ENCODE peak calls at places on chromosomes 12 and 14, in ten cellular contexts. S is esophagus squamous epithelium, J is esophagus muscularis mucosa, H is GM23248, G is A549, P is ovary, Y is gastrocnemius medialis, L is IMR-90, R is right cardiac atrium, B is pancreas. O is an unnamed sample. For H3K9me3, the result is how much of the 10 kb centered on the place peaks cover.

GRCh38 chr14:50964683-50965390 is 20.6 kb upstream of the PYGL start:
- DNase-seq in R (peak), S (no peak), P (peak), J (no peak), Y (no peak), H (peak), G (peak), B (peak), L (peak), O (no peak)

GRCh38 chr14:57009585-57010515 is 199.6 kb upstream of the OTX2 start:
- DNase-seq in S (no peak), J (no peak), R (no peak), G (no peak), P (no peak), B (no peak), Y (no peak), L (no peak), H (no peak), O (no peak)

GRCh38 chr12:11482955-11483354 is 87.6 kb upstream of the PRB2 start:
- DNase-seq in J (no peak), B (no peak), L (peak), G (no peak), Y (no peak), R (no peak), S (no peak), H (peak), P (no peak), O (no peak)

GRCh38 chr14:99575043-99576023 is 28.7 kb downstream of the CCDC85C start:
- DNase-seq in H (peak), G (peak), L (peak), P (no peak), B (peak), Y (no peak), R (no peak), J (no peak), S (no peak), O (peak)

GRCh38 chr12:64304571-64304970 is 82.5 kb upstream of the KICS2 start:
- DNase-seq in L (no peak), G (no peak), Y (no peak), J (peak), S (no peak), P (no peak), H (no peak), B (no peak), R (no peak), O (no peak)

GRCh38 chr12:124764870-124765570 is 98.6 kb downstream of the SCARB1 start:
- DNase-seq in P (peak), J (no peak), S (no peak), G (no peak), L (peak), R (peak), Y (peak), B (no peak), H (peak), O (no peak)

GRCh38 chr14:75283162-75283883 is 4.7 kb downstream of the FOS start:
- DNase-seq in B (peak), P (peak), L (peak), S (no peak), R (peak), G (peak), Y (no peak), H (peak), J (no peak), O (peak)

GRCh38 chr12:42504049-42504448 is 85.5 kb downstream of the PRICKLE1 start:
- DNase-seq in Y (no peak), J (no peak), G (no peak), L (peak), S (no peak), H (peak), P (peak), R (no peak), B (no peak), O (no peak)

GRCh38 chr12:91947459-91947858 is 198.2 kb downstream of the BTG1 start:
- DNase-seq in Y (no peak), H (no peak), L (no peak), G (no peak), B (no peak), S (no peak), J (no peak), P (no peak), R (no peak), O (peak)

GRCh38 chr12:104130760-104131159 is 7.2 kb downstream of the NFYB start:
- DNase-seq in S (no peak), J (no peak), Y (no peak), B (no peak), L (peak), G (no peak), P (no peak), R (no peak), H (no peak), O (no peak)

GRCh38 chr12:124450376-124450750 is 117.0 kb downstream of the NCOR2 start:
- DNase-seq in Y (no peak), G (no peak), S (no peak), L (no peak), R (no peak), H (no peak), P (no peak), J (no peak), B (no peak), O (no peak)

GRCh38 chr14:23895480-23895879 is 58.1 kb upstream of the DHRS4 start:
- DNase-seq in P (no peak), J (peak), H (peak), L (no peak), S (no peak), B (no peak), G (no peak), Y (no peak), R (no peak), O (no peak)

GRCh38 chr14:90554341-90554740 is 157.5 kb downstream of the CALM1 start:
- DNase-seq in H (no peak), G (no peak), J (no peak), Y (no peak), R (peak), S (no peak), L (no peak), B (no peak), P (no peak), O (no peak)

GRCh38 chr14:61598980-61599379 is 96.3 kb upstream of the HIF1A start:
- DNase-seq in G (no peak), B (no peak), H (no peak), R (no peak), P (no peak), L (no peak), S (no peak), J (peak), Y (no peak), O (peak)

GRCh38 chr14:87108726-87109125 is 884.3 kb downstream of the GALC start:
- DNase-seq in H (peak), P (no peak), G (no peak), R (no peak), S (no peak), Y (no peak), B (no peak), L (peak), J (no peak), O (no peak)

GRCh38 chr14:87264386-87264785 is 728.6 kb downstream of the GALC start:
- DNase-seq in P (no peak), G (no peak), R (no peak), Y (no peak), S (no peak), J (no peak), L (no peak), H (no peak), B (no peak), O (no peak)

GRCh38 chr12:48969160-48969771 is 2.3 kb downstream of the WNT10B start:
- DNase-seq in H (no peak), P (no peak), R (no peak), L (no peak), J (no peak), G (no peak), B (no peak), Y (no peak), S (no peak), O (no peak)

GRCh38 chr12:48972213-48973021 is 882 bp upstream of the WNT10B start:
- DNase-seq in P (no peak), R (peak), B (no peak), S (no peak), H (peak), Y (no peak), G (no peak), J (no peak), L (peak), O (no peak)

GRCh38 chr12:48973084-48973483 is 1.5 kb upstream of the WNT10B start:
- DNase-seq in S (no peak), Y (no peak), G (no peak), J (no peak), P (no peak), R (peak), B (no peak), L (no peak), H (no peak), O (no peak)

GRCh38 chr12:48969847-48970701 is 1.5 kb downstream of the WNT10B start:
- DNase-seq in B (no peak), H (peak), J (no peak), Y (no peak), S (no peak), L (no peak), P (no peak), G (no peak), R (peak), O (peak)

DNA sequence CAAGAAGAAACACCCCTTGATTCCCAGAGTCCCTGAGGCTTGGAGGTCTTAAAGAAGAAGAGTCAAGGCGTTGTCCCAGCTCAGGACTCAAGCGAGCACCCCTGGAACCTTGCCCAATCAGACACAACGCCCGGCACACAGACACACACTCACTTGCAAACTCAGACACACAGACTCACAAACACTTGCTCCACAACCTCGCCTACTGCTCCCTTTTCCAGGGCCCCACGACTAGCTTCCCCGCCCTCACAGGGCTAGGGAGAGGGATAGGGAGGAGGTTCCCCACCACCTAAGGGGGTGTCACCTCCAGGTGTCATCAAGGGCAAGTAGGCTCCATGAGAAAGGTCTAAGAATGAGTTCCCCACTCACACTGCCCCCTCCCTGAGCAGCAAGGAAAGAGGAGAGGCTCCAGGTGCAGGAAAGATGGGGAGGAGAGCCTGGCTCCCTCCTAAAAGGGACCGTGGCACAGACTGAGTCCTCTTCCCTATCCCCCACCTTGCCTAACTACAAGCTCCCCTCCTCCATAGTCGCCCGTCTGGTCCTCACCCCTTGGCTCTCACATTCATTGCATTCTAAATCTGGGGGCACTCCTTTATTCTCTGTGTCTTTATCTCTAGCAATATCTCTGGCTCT is 717 bp downstream of the WNT10B start:
- DNase-seq in L (no peak), B (no peak), R (peak), S (no peak), H (no peak), P (no peak), Y (no peak), G (no peak), J (no peak), O (no peak)
- H3K4me3 ChIP-seq in L (no peak), B (peak), R (peak), S (peak), H (peak), P (no peak), Y (no peak), G (peak), J (peak), O (no peak)

DNA sequence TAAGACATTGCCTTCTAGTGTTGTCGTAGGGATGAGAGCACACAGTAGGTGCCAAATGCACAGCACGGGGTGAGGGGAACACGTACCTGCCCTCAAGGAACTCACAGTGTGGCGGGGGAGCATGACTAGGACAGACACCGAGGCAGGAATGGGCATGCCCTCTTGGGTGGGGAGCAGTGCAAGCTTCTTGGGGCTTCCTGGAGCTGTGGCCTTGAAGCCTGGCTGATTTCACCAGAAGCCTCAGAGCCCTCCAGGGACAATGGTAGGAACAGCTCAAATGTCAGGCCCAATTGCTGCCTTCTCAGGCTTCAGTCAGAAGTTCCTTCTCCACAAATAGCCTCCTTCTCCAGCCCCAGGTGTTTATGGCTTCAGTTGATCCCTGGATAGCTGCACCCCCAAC is 43.4 kb downstream of the TEAD4 start:
- DNase-seq in G (no peak), R (no peak), Y (peak), L (no peak), J (no peak), H (no peak), P (no peak), S (no peak), B (no peak), O (no peak)
- H3K27ac ChIP-seq in G (no peak), R (no peak), Y (peak), L (no peak), J (no peak), H (no peak), P (no peak), S (no peak), B (peak), O (no peak)

GRCh38 chr12:20969766-20970165 is 159.3 kb downstream of the SLCO1B3 start:
- DNase-seq in H (no peak), P (no peak), J (no peak), Y (no peak), L (no peak), R (no peak), S (no peak), G (no peak), B (no peak), O (no peak)

GRCh38 chr12:20963303-20963702 is 152.8 kb downstream of the SLCO1B3 start:
- DNase-seq in H (no peak), S (no peak), Y (no peak), R (no peak), B (no peak), J (no peak), P (no peak), L (no peak), G (no peak), O (no peak)

GRCh38 chr12:20963762-20964161 is 153.3 kb downstream of the SLCO1B3 start:
- DNase-seq in P (no peak), H (no peak), S (no peak), R (no peak), L (no peak), G (no peak), J (no peak), B (no peak), Y (no peak), O (no peak)

GRCh38 chr12:20967756-20968155 is 157.3 kb downstream of the SLCO1B3 start:
- DNase-seq in J (no peak), Y (no peak), R (no peak), H (no peak), S (no peak), B (no peak), L (no peak), P (no peak), G (no peak), O (no peak)
- H3K9me3 ChIP-seq in J (under half), Y (under half), R (under half), H (under half), S (under half), B (under half), L (under half), P (under half), G (under half), O (under half)

DNA sequence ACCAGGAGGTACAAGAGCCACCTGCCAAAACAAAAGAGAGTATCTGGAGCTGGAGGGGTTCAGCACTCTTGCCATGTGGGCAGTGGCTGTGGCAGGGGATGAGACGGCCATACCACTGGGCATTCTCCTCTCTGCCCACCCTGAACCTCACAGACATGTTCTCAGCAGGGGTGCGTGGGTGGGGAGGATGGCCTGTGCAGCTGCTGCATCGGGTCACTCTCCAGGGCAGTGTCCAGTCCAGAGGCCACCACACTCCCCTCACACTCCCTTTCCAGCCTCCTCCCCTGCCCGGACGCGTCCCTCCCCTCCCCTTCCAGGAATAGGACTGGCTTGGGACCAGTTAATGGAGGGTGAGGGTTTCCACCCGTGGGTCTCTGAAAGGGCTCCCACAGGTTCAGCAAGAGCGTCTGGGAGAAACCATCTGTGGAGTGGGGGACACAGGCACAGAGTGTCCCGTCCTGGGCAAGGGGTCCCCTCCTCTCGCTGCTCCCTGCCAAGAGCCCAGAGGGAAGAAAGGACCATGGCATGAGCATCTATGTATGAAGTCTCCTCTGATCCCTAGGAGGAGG is 501 bp downstream of the C1R start:
- DNase-seq in R (peak), P (peak), S (no peak), L (no peak), G (no peak), J (no peak), B (no peak), H (peak), Y (no peak), O (no peak)
- H3K4me3 ChIP-seq in R (peak), P (peak), S (peak), L (peak), G (peak), J (peak), B (peak), H (peak), Y (peak), O (peak)